ENCODE peak calls at places on chromosomes 13 and 19, in five cellular contexts. J is dorsolateral prefrontal cortex, U is AG04449, M is AG04450, X is GM20000. D is an unnamed sample.

GRCh38 chr19:15210323-15210774 is 9.6 kb upstream of the NOTCH3 start:
- DNase-seq in J (no peak), U (peak; percentile 28), M (no peak), X (no peak), D (no peak)

GRCh38 chr13:21344662-21345176 is 114.4 kb downstream of the ZDHHC20 start:
- DNase-seq in J (no peak), U (no peak), M (no peak), X (no peak), D (no peak)

GRCh38 chr13:51912091-51912490 is 50.3 kb downstream of the CCDC70 start:
- DNase-seq in J (peak; percentile 72), U (no peak), M (no peak), X (no peak), D (no peak)

GRCh38 chr19:48487944-48488343 is 18.8 kb downstream of the CYTH2 start:
- DNase-seq in J (peak; percentile 74), U (peak; percentile 36), M (no peak), X (no peak), D (no peak)

GRCh38 chr13:110373617-110374016 is 66.5 kb downstream of the COL4A2 start:
- DNase-seq in J (no peak), U (no peak), M (no peak), X (no peak), D (no peak)

GRCh38 chr19:45667620-45668341 is at the start of gene GIPR:
- DNase-seq in J (no peak), U (no peak), M (no peak), X (peak; percentile 77), D (no peak)

GRCh38 chr13:43257765-43258164 is 234.4 kb downstream of the DNAJC15 start:
- DNase-seq in J (no peak), U (no peak), M (no peak), X (no peak), D (no peak)

GRCh38 chr13:50745542-50745941 is 98.0 kb downstream of the DLEU7 start:
- DNase-seq in J (no peak), U (no peak), M (no peak), X (no peak), D (no peak)

GRCh38 chr13:73544175-73544574 is 485.4 kb downstream of the KLF5 start:
- DNase-seq in J (no peak), U (no peak), M (no peak), X (no peak), D (no peak)

GRCh38 chr19:19006213-19006612 is 27.1 kb downstream of the SUGP2 start:
- DNase-seq in J (no peak), U (no peak), M (no peak), X (no peak), D (no peak)

GRCh38 chr13:36912983-36913382 is 7.1 kb downstream of the SMAD9 start:
- DNase-seq in J (no peak), U (no peak), M (no peak), X (no peak), D (no peak)

GRCh38 chr13:112341976-112342735 is 34.0 kb upstream of the SPACA7 start:
- DNase-seq in J (no peak), U (no peak), M (no peak), X (no peak), D (no peak)

GRCh38 chr19:51140441-51140840 is 1.7 kb upstream of the SIGLEC7 start:
- DNase-seq in J (no peak), U (no peak), M (no peak), X (no peak), D (no peak)

GRCh38 chr19:12194827-12195500 is 32.1 kb downstream of the ZNF136 start:
- DNase-seq in J (peak; percentile 93), U (no peak), M (peak; percentile 8), X (no peak), D (peak; percentile 25)

GRCh38 chr19:45306522-45307027 is 16.1 kb downstream of the CKM start:
- DNase-seq in J (no peak), U (no peak), M (no peak), X (no peak), D (no peak)

GRCh38 chr13:49545661-49546060 is 39.7 kb downstream of the RCBTB1 start:
- DNase-seq in J (no peak), U (no peak), M (no peak), X (no peak), D (no peak)

GRCh38 chr19:35265126-35265995 is 3.4 kb upstream of the USF2 start:
- DNase-seq in J (no peak), U (no peak), M (no peak), X (no peak), D (no peak)

GRCh38 chr19:14400913-14401312 is 18.2 kb downstream of the DDX39A start:
- DNase-seq in J (no peak), U (no peak), M (no peak), X (peak; percentile 8), D (peak; percentile 56)

GRCh38 chr19:52343548-52343947 is 7.5 kb downstream of the ZNF610 start:
- DNase-seq in J (peak; percentile 29), U (no peak), M (no peak), X (peak; percentile 37), D (no peak)

GRCh38 chr13:114339779-114340534 is 25.7 kb downstream of the CHAMP1 start:
- DNase-seq in J (no peak), U (no peak), M (no peak), X (no peak), D (no peak)

GRCh38 chr13:112249644-112250610 is 126.2 kb upstream of the SPACA7 start:
- DNase-seq in J (no peak), U (no peak), M (no peak), X (no peak), D (no peak)

GRCh38 chr13:25992076-25992475 is 59.7 kb downstream of the SHISA2 start:
- DNase-seq in J (no peak), U (no peak), M (no peak), X (no peak), D (no peak)

GRCh38 chr19:46721269-46722003 is 4.5 kb upstream of the PRKD2 start:
- DNase-seq in J (no peak), U (no peak), M (no peak), X (no peak), D (no peak)
- TF ChIP-seq CTCF in J (no peak), U (peak; percentile 5), M (peak; percentile 27), X (no peak), D (peak; percentile 27)

GRCh38 chr19:33472696-33473624 is 48.6 kb downstream of the PEPD start:
- DNase-seq in J (peak; percentile 74), U (peak; percentile 97), M (peak; percentile 72), X (no peak), D (peak; percentile 53)
- TF ChIP-seq CTCF in J (no peak), U (peak; percentile 20), M (no peak), X (no peak), D (no peak)

DNA sequence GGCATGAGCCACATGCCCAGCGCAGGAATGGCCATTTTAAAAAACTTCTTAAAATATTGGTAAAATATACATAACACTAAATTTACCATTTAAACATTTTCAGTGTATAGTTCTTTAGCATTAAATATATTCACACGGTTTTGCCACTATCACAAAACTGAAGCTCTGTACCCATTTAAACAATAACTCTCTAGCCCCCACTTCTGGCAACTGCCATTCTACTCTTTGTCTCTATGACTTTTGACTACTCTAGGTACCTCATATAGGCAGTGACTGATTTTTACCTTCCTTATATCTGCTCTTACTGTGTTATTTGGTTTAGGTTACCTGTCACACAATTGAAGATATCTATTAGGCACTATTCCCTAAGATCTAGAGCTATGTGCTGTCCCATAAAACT is 2.3 kb upstream of the KBTBD7 start:
- DNase-seq in J (no peak), U (no peak), M (no peak), X (no peak), D (no peak)
- TF ChIP-seq CTCF in J (no peak), U (peak; percentile 25), M (peak; percentile 48), X (no peak), D (peak; percentile 11)

GRCh38 chr19:2723747-2724146 is 2.6 kb upstream of the DIRAS1 start:
- DNase-seq in J (no peak), U (no peak), M (no peak), X (no peak), D (no peak)
- TF ChIP-seq CTCF in J (no peak), U (no peak), M (no peak), X (no peak), D (no peak)

GRCh38 chr13:70959376-70959775 is 851.1 kb upstream of the KLHL1 start:
- DNase-seq in J (no peak), U (no peak), M (no peak), X (no peak), D (no peak)

GRCh38 chr13:70964124-70964523 is 855.9 kb upstream of the KLHL1 start:
- DNase-seq in J (no peak), U (no peak), M (no peak), X (no peak), D (no peak)

GRCh38 chr13:70960841-70961443 is 852.7 kb upstream of the KLHL1 start:
- DNase-seq in J (no peak), U (no peak), M (no peak), X (peak; percentile 5), D (peak; percentile 7)
- TF ChIP-seq CTCF in J (peak; percentile 71), U (no peak), M (peak; percentile 67), X (peak; percentile 7), D (peak; percentile 69)

GRCh38 chr19:11089254-11090013 is at the start of gene LDLR:
- DNase-seq in J (peak; percentile 55), U (peak; percentile 59), M (peak; percentile 69), X (peak; percentile 80), D (peak; percentile 84)
- TF ChIP-seq CTCF in J (no peak), U (no peak), M (no peak), X (no peak), D (no peak)

GRCh38 chr19:5997371-5997770 is 19.4 kb upstream of the RANBP3 start:
- DNase-seq in J (no peak), U (no peak), M (no peak), X (no peak), D (no peak)
- TF ChIP-seq CTCF in J (no peak), U (no peak), M (peak; percentile 13), X (no peak), D (peak; percentile 20)

GRCh38 chr19:40512473-40513344 is 45.9 kb downstream of the SPTBN4 start:
- DNase-seq in J (peak; percentile 17), U (no peak), M (no peak), X (no peak), D (no peak)
- TF ChIP-seq CTCF in J (no peak), U (no peak), M (no peak), X (no peak), D (no peak)

GRCh38 chr13:61685683-61686013 is 270.0 kb upstream of the PCDH20 start:
- DNase-seq in J (no peak), U (no peak), M (no peak), X (no peak), D (no peak)
- TF ChIP-seq CTCF in J (no peak), U (no peak), M (no peak), X (no peak), D (peak; percentile 50)

GRCh38 chr13:82356667-82357066 is 1525.6 kb downstream of the SLITRK1 start:
- DNase-seq in J (no peak), U (no peak), M (no peak), X (no peak), D (no peak)
- TF ChIP-seq CTCF in J (no peak), U (no peak), M (no peak), X (no peak), D (no peak)